ENCODE peak calls at places on chromosomes 1 and 21, in eight cellular contexts. A, J, C, N, R, I, K and W are unnamed samples.

GRCh38 chr1:8740034-8740449 is 77.4 kb downstream of the RERE start:
- DNase-seq in K (no peak), A (peak; percentile 14), C (peak; percentile 96), I (no peak), N (no peak), J (no peak), R (no peak), W (no peak)

GRCh38 chr1:92244376-92244775 is 26.7 kb downstream of the C1orf146 start:
- DNase-seq in A (no peak), K (no peak), N (no peak), I (no peak), C (peak; percentile 32), R (no peak), J (no peak), W (no peak)

GRCh38 chr1:236868625-236869467 is 73.8 kb downstream of the MTR start:
- DNase-seq in N (peak; percentile 17), J (no peak), A (peak; percentile 76), C (peak; percentile 79), R (no peak), I (peak; percentile 14), K (no peak), W (no peak)

GRCh38 chr1:170131984-170132383 is 13.8 kb upstream of the NTMT2 start:
- DNase-seq in C (no peak), K (no peak), A (no peak), N (no peak), J (no peak), I (no peak), R (no peak), W (no peak)

GRCh38 chr1:236204043-236204442 is 61.7 kb downstream of the GPR137B start:
- DNase-seq in A (no peak), J (no peak), N (no peak), K (no peak), R (no peak), C (peak; percentile 36), I (no peak), W (no peak)

GRCh38 chr1:119015547-119015946 is 27.4 kb upstream of the TBX15 start:
- DNase-seq in K (no peak), C (no peak), R (no peak), I (no peak), N (no peak), A (no peak), J (no peak), W (no peak)

GRCh38 chr1:70819785-70820184 is 227.8 kb downstream of the PTGER3 start:
- DNase-seq in C (no peak), K (no peak), I (no peak), A (no peak), J (no peak), R (no peak), N (no peak), W (no peak)

GRCh38 chr1:206012086-206012859 is 9.1 kb upstream of the RAB7B start:
- DNase-seq in C (no peak), I (no peak), K (no peak), J (peak; percentile 93), N (peak; percentile 16), R (peak; percentile 74), A (no peak), W (no peak)

GRCh38 chr21:7917729-7918128 is 2603.7 kb upstream of the TPTE start:
- DNase-seq in R (no peak), J (no peak), A (no peak), C (no peak), I (no peak), N (no peak), K (no peak), W (no peak)

GRCh38 chr1:227744668-227745067 is 9.4 kb downstream of the SNAP47 start:
- DNase-seq in R (no peak), K (no peak), J (peak; percentile 54), A (no peak), N (no peak), I (no peak), C (no peak), W (no peak)

GRCh38 chr1:22641906-22642636 is 1.4 kb upstream of the C1QC start:
- DNase-seq in I (peak; percentile 79), K (peak; percentile 42), N (peak; percentile 72), C (peak; percentile 26), R (peak; percentile 80), J (peak; percentile 55), A (peak; percentile 92), W (peak; percentile 64)

GRCh38 chr1:233025156-233025555 is 74.7 kb downstream of the NTPCR start:
- DNase-seq in A (peak; percentile 62), N (no peak), I (peak; percentile 37), K (no peak), J (peak; percentile 60), C (peak; percentile 61), R (no peak), W (peak; percentile 46)

GRCh38 chr1:172492421-172492820 is 40.5 kb upstream of the SUCO start:
- DNase-seq in A (no peak), N (no peak), C (no peak), R (no peak), J (no peak), I (no peak), K (no peak), W (no peak)

GRCh38 chr1:10421637-10422036 is 8.6 kb upstream of the CENPS start:
- DNase-seq in K (no peak), C (no peak), R (no peak), N (no peak), A (no peak), I (no peak), J (no peak), W (no peak)

GRCh38 chr1:44045064-44045463 is 13.8 kb upstream of the SLC6A9 start:
- DNase-seq in K (no peak), C (no peak), R (no peak), A (no peak), J (peak; percentile 13), I (no peak), N (no peak), W (no peak)

GRCh38 chr1:188937965-188938551 is 1539.6 kb downstream of the BRINP3 start:
- DNase-seq in N (no peak), J (no peak), K (no peak), C (peak; percentile 48), A (no peak), I (no peak), R (no peak), W (no peak)

GRCh38 chr1:32742956-32743355 is 40.4 kb upstream of the SYNC start:
- DNase-seq in I (no peak), N (no peak), R (no peak), C (no peak), K (no peak), J (peak; percentile 82), A (no peak), W (no peak)

GRCh38 chr1:20183876-20184275 is 2.0 kb upstream of the UBXN10 start:
- DNase-seq in N (no peak), R (peak; percentile 31), J (peak; percentile 64), I (no peak), C (no peak), A (no peak), K (no peak), W (no peak)

GRCh38 chr1:218350909-218351616 is 5.9 kb downstream of the TGFB2 start:
- DNase-seq in J (no peak), R (no peak), A (no peak), I (no peak), K (no peak), N (no peak), C (peak; percentile 92), W (no peak)

GRCh38 chr21:45988366-45989347 is 7.1 kb downstream of the COL6A1 start:
- DNase-seq in R (no peak), J (peak; percentile 18), C (no peak), I (no peak), K (no peak), N (no peak), A (no peak), W (no peak)

GRCh38 chr1:237093706-237094105 is 51.7 kb downstream of the RYR2 start:
- DNase-seq in J (no peak), R (no peak), C (no peak), I (no peak), N (no peak), A (no peak), K (no peak), W (no peak)

GRCh38 chr1:904271-904950 is 19.3 kb upstream of the SAMD11 start:
- DNase-seq in A (peak; percentile 93), J (peak; percentile 50), I (peak; percentile 88), C (peak; percentile 86), N (peak; percentile 85), R (peak; percentile 88), K (peak; percentile 81), W (peak; percentile 52)

GRCh38 chr1:156616463-156616862 is 2.8 kb upstream of the HAPLN2 start:
- DNase-seq in K (no peak), R (no peak), J (peak; percentile 53), A (no peak), I (no peak), N (no peak), C (peak; percentile 65), W (no peak)

GRCh38 chr1:97145321-97145956 is 423.9 kb downstream of the PTBP2 start:
- DNase-seq in K (no peak), R (no peak), I (no peak), A (peak; percentile 67), J (no peak), C (peak; percentile 70), N (no peak), W (no peak)

GRCh38 chr21:28387220-28387619 is 605.5 kb downstream of the LTN1 start:
- DNase-seq in N (no peak), A (no peak), J (no peak), K (no peak), C (no peak), I (no peak), R (no peak), W (no peak)

GRCh38 chr1:35915693-35916092 is 15.2 kb upstream of the AGO3 start:
- DNase-seq in N (no peak), I (no peak), A (no peak), J (no peak), R (no peak), K (no peak), C (peak; percentile 38), W (no peak)

GRCh38 chr21:33080376-33080775 is 10.4 kb downstream of the OLIG1 start:
- DNase-seq in J (no peak), I (no peak), C (no peak), R (no peak), K (no peak), A (no peak), N (no peak), W (no peak)

GRCh38 chr1:226457307-226457712 is 49.4 kb upstream of the PARP1 start:
- DNase-seq in N (peak; percentile 11), A (no peak), C (peak; percentile 35), K (no peak), R (peak; percentile 78), J (no peak), I (no peak), W (no peak)